ENCODE peak calls at places on chromosomes 13 and 19, in seven cellular contexts. One of them, this sample, is unnamed.

GRCh38 chr13:48873598-48873997 is 102.1 kb upstream of the FNDC3A start:
- DNase-seq in brain microvascular endothelial cell: no peak
- DNase-seq in mesothelial cell of epicardium: no peak
- DNase-seq in tibial artery: no peak
- DNase-seq in IMR-90: peak
- DNase-seq in A549: peak
- DNase-seq in progenitor cell of endocrine pancreas: no peak
- DNase-seq in this sample: no peak

GRCh38 chr13:105804561-105805190 is 730.8 kb downstream of the EFNB2 start:
- DNase-seq in IMR-90: peak
- DNase-seq in A549: no peak
- DNase-seq in tibial artery: no peak
- DNase-seq in progenitor cell of endocrine pancreas: no peak
- DNase-seq in brain microvascular endothelial cell: peak
- DNase-seq in mesothelial cell of epicardium: no peak
- DNase-seq in this sample: no peak

GRCh38 chr19:7870571-7871279 is 3.5 kb downstream of the PRR36 start:
- DNase-seq in brain microvascular endothelial cell: no peak
- DNase-seq in IMR-90: no peak
- DNase-seq in mesothelial cell of epicardium: peak
- DNase-seq in progenitor cell of endocrine pancreas: no peak
- DNase-seq in tibial artery: no peak
- DNase-seq in A549: peak
- DNase-seq in this sample: no peak

GRCh38 chr13:91248249-91248648 is 99.2 kb upstream of the MIR17HG start:
- DNase-seq in tibial artery: no peak
- DNase-seq in IMR-90: no peak
- DNase-seq in A549: no peak
- DNase-seq in brain microvascular endothelial cell: no peak
- DNase-seq in progenitor cell of endocrine pancreas: no peak
- DNase-seq in mesothelial cell of epicardium: no peak
- DNase-seq in this sample: no peak

GRCh38 chr19:18057557-18057956 is 29.2 kb downstream of the IL12RB1 start:
- DNase-seq in A549: no peak
- DNase-seq in IMR-90: no peak
- DNase-seq in brain microvascular endothelial cell: no peak
- DNase-seq in mesothelial cell of epicardium: no peak
- DNase-seq in progenitor cell of endocrine pancreas: no peak
- DNase-seq in tibial artery: peak
- DNase-seq in this sample: no peak

GRCh38 chr13:97003071-97003470 is 8.8 kb upstream of the OXGR1 start:
- DNase-seq in progenitor cell of endocrine pancreas: no peak
- DNase-seq in mesothelial cell of epicardium: no peak
- DNase-seq in brain microvascular endothelial cell: no peak
- DNase-seq in IMR-90: no peak
- DNase-seq in tibial artery: no peak
- DNase-seq in A549: no peak
- DNase-seq in this sample: no peak

GRCh38 chr13:113901642-113902041 is 37.8 kb upstream of the GAS6 start:
- DNase-seq in brain microvascular endothelial cell: no peak
- DNase-seq in tibial artery: no peak
- DNase-seq in IMR-90: no peak
- DNase-seq in A549: no peak
- DNase-seq in mesothelial cell of epicardium: peak
- DNase-seq in progenitor cell of endocrine pancreas: no peak
- DNase-seq in this sample: peak

GRCh38 chr19:19160489-19161035 is 9.5 kb downstream of the MEF2B start:
- DNase-seq in progenitor cell of endocrine pancreas: no peak
- DNase-seq in A549: no peak
- DNase-seq in brain microvascular endothelial cell: no peak
- DNase-seq in IMR-90: no peak
- DNase-seq in mesothelial cell of epicardium: no peak
- DNase-seq in tibial artery: no peak
- DNase-seq in this sample: no peak

GRCh38 chr19:45960595-45961235 is 12.9 kb downstream of the NOVA2 start:
- DNase-seq in progenitor cell of endocrine pancreas: no peak
- DNase-seq in IMR-90: no peak
- DNase-seq in A549: no peak
- DNase-seq in brain microvascular endothelial cell: no peak
- DNase-seq in mesothelial cell of epicardium: no peak
- DNase-seq in tibial artery: no peak
- DNase-seq in this sample: no peak
- TF ChIP-seq CTCF in progenitor cell of endocrine pancreas: peak
- TF ChIP-seq CTCF in IMR-90: no peak
- TF ChIP-seq CTCF in A549: no peak
- TF ChIP-seq CTCF in brain microvascular endothelial cell: no peak
- TF ChIP-seq CTCF in mesothelial cell of epicardium: no peak
- TF ChIP-seq CTCF in tibial artery: no peak
- TF ChIP-seq CTCF in this sample: no peak

DNA sequence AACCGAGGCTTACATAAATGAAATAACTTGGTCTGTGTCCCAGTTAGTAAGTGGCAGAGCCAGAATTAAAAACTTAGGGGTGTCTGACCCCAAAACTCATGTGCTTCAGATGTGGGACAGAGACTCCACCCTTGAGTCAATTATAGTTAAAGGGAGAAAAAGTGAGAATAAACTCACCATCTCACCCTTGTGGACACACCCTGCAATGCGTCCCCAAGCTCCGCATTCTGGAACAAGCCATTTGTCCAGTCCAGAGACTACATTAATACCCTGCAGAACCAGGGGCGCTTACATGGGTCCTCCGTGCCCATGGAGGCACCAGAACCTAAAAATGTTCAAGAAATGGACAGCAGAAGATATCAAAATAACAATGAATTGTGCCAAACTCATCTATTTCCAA is 207.0 kb upstream of the ZNF507 start:
- DNase-seq in brain microvascular endothelial cell: no peak
- DNase-seq in mesothelial cell of epicardium: no peak
- DNase-seq in tibial artery: no peak
- DNase-seq in A549: no peak
- DNase-seq in progenitor cell of endocrine pancreas: no peak
- DNase-seq in IMR-90: no peak
- DNase-seq in this sample: no peak
- TF ChIP-seq CTCF in brain microvascular endothelial cell: no peak
- TF ChIP-seq CTCF in mesothelial cell of epicardium: no peak
- TF ChIP-seq CTCF in tibial artery: no peak
- TF ChIP-seq CTCF in A549: no peak
- TF ChIP-seq CTCF in progenitor cell of endocrine pancreas: peak
- TF ChIP-seq CTCF in IMR-90: no peak
- TF ChIP-seq CTCF in this sample: no peak

DNA sequence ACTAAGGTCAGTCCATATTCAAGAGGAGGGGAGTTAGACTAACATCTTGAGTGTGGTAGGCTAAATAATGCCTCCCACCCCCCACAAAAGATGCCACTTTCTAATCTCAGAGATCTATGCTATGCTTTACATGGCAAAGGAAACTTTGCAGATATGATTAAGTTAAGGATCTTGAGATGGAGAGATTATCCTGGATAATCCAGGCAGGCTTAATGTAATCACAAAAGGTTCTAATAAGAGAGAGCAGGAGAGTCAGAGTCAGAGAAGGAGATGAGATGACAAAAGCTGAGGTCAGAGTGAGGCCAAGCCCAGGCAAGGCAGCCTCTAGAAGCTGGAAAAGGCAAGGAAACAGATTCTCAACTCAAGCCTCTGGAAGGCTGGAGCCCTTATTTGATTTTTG is 1011.6 kb downstream of the PCDH9 start:
- DNase-seq in IMR-90: no peak
- DNase-seq in progenitor cell of endocrine pancreas: no peak
- DNase-seq in mesothelial cell of epicardium: no peak
- DNase-seq in tibial artery: no peak
- DNase-seq in brain microvascular endothelial cell: no peak
- DNase-seq in A549: no peak
- DNase-seq in this sample: no peak
- TF ChIP-seq CTCF in IMR-90: no peak
- TF ChIP-seq CTCF in progenitor cell of endocrine pancreas: no peak
- TF ChIP-seq CTCF in mesothelial cell of epicardium: no peak
- TF ChIP-seq CTCF in tibial artery: no peak
- TF ChIP-seq CTCF in brain microvascular endothelial cell: no peak
- TF ChIP-seq CTCF in A549: no peak
- TF ChIP-seq CTCF in this sample: no peak

GRCh38 chr19:42219812-42220750 is at the start of gene ZNF526:
- DNase-seq in IMR-90: peak
- DNase-seq in tibial artery: peak
- DNase-seq in progenitor cell of endocrine pancreas: peak
- DNase-seq in brain microvascular endothelial cell: peak
- DNase-seq in A549: peak
- DNase-seq in mesothelial cell of epicardium: peak
- DNase-seq in this sample: peak

GRCh38 chr19:42214810-42215209 is 2.7 kb downstream of the DEDD2 start:
- DNase-seq in brain microvascular endothelial cell: no peak
- DNase-seq in IMR-90: no peak
- DNase-seq in tibial artery: no peak
- DNase-seq in A549: no peak
- DNase-seq in mesothelial cell of epicardium: no peak
- DNase-seq in progenitor cell of endocrine pancreas: no peak
- DNase-seq in this sample: no peak

GRCh38 chr19:42217522-42218442 is at the start of gene DEDD2:
- DNase-seq in tibial artery: peak
- DNase-seq in mesothelial cell of epicardium: peak
- DNase-seq in progenitor cell of endocrine pancreas: peak
- DNase-seq in IMR-90: peak
- DNase-seq in brain microvascular endothelial cell: peak
- DNase-seq in A549: peak
- DNase-seq in this sample: peak

GRCh38 chr19:42220751-42221097 is 612 bp downstream of the ZNF526 start:
- DNase-seq in brain microvascular endothelial cell: no peak
- DNase-seq in A549: no peak
- DNase-seq in tibial artery: no peak
- DNase-seq in IMR-90: no peak
- DNase-seq in mesothelial cell of epicardium: no peak
- DNase-seq in progenitor cell of endocrine pancreas: no peak
- DNase-seq in this sample: no peak

GRCh38 chr19:42216653-42217521 is 590 bp downstream of the DEDD2 start:
- DNase-seq in IMR-90: peak
- DNase-seq in brain microvascular endothelial cell: peak
- DNase-seq in A549: no peak
- DNase-seq in progenitor cell of endocrine pancreas: peak
- DNase-seq in tibial artery: peak
- DNase-seq in mesothelial cell of epicardium: peak
- DNase-seq in this sample: no peak
- TF ChIP-seq CTCF in IMR-90: no peak
- TF ChIP-seq CTCF in brain microvascular endothelial cell: no peak
- TF ChIP-seq CTCF in A549: no peak
- TF ChIP-seq CTCF in progenitor cell of endocrine pancreas: no peak
- TF ChIP-seq CTCF in tibial artery: no peak
- TF ChIP-seq CTCF in mesothelial cell of epicardium: no peak
- TF ChIP-seq CTCF in this sample: no peak

GRCh38 chr19:38042132-38042531 is 135.1 kb downstream of the SIPA1L3 start:
- DNase-seq in IMR-90: no peak
- DNase-seq in progenitor cell of endocrine pancreas: no peak
- DNase-seq in A549: no peak
- DNase-seq in tibial artery: no peak
- DNase-seq in brain microvascular endothelial cell: no peak
- DNase-seq in mesothelial cell of epicardium: no peak
- DNase-seq in this sample: no peak

GRCh38 chr19:38045554-38046253 is 138.7 kb downstream of the SIPA1L3 start:
- DNase-seq in mesothelial cell of epicardium: no peak
- DNase-seq in IMR-90: no peak
- DNase-seq in tibial artery: no peak
- DNase-seq in brain microvascular endothelial cell: no peak
- DNase-seq in A549: no peak
- DNase-seq in progenitor cell of endocrine pancreas: no peak
- DNase-seq in this sample: no peak

GRCh38 chr19:38043649-38044144 is 136.7 kb downstream of the SIPA1L3 start:
- DNase-seq in progenitor cell of endocrine pancreas: no peak
- DNase-seq in mesothelial cell of epicardium: no peak
- DNase-seq in brain microvascular endothelial cell: no peak
- DNase-seq in IMR-90: no peak
- DNase-seq in tibial artery: no peak
- DNase-seq in A549: no peak
- DNase-seq in this sample: no peak

GRCh38 chr19:38046254-38047047 is 139.4 kb downstream of the SIPA1L3 start:
- DNase-seq in IMR-90: no peak
- DNase-seq in mesothelial cell of epicardium: no peak
- DNase-seq in brain microvascular endothelial cell: no peak
- DNase-seq in A549: no peak
- DNase-seq in progenitor cell of endocrine pancreas: no peak
- DNase-seq in tibial artery: no peak
- DNase-seq in this sample: no peak

GRCh38 chr19:38044267-38045111 is 137.5 kb downstream of the SIPA1L3 start:
- DNase-seq in mesothelial cell of epicardium: no peak
- DNase-seq in tibial artery: no peak
- DNase-seq in IMR-90: peak
- DNase-seq in progenitor cell of endocrine pancreas: no peak
- DNase-seq in brain microvascular endothelial cell: peak
- DNase-seq in A549: peak
- DNase-seq in this sample: no peak
- TF ChIP-seq CTCF in mesothelial cell of epicardium: no peak
- TF ChIP-seq CTCF in tibial artery: no peak
- TF ChIP-seq CTCF in IMR-90: peak
- TF ChIP-seq CTCF in progenitor cell of endocrine pancreas: no peak
- TF ChIP-seq CTCF in brain microvascular endothelial cell: peak
- TF ChIP-seq CTCF in A549: peak
- TF ChIP-seq CTCF in this sample: no peak